ENCODE peak calls at places on chromosome 11, in six cellular contexts. H, E, S, I, N and T are unnamed samples.

GRCh38 chr11:28347351-28347750 is 239.2 kb downstream of the METTL15 start:
- DNase-seq in H (no peak), E (no peak), S (no peak), I (no peak), N (no peak), T (no peak)

GRCh38 chr11:9120659-9121350 is 29.4 kb upstream of the SCUBE2 start:
- DNase-seq in H (no peak), E (no peak), S (no peak), I (no peak), N (no peak), T (no peak)

GRCh38 chr11:18093946-18094345 is 11.9 kb downstream of the SAAL1 start:
- DNase-seq in H (no peak), E (no peak), S (no peak), I (no peak), N (no peak), T (no peak)

GRCh38 chr11:90414221-90414620 is 191.4 kb upstream of the CHORDC1 start:
- DNase-seq in H (no peak), E (no peak), S (no peak), I (no peak), N (no peak), T (no peak)

GRCh38 chr11:72519220-72519881 is 85.0 kb upstream of the CLPB start:
- DNase-seq in H (no peak), E (no peak), S (no peak), I (no peak), N (no peak), T (peak)

GRCh38 chr11:1760351-1761109 is 3.2 kb downstream of the CTSD start:
- DNase-seq in H (peak), E (no peak), S (no peak), I (peak), N (peak), T (peak)

GRCh38 chr11:124329787-124330478 is 9.9 kb upstream of the OR8D2 start:
- DNase-seq in H (no peak), E (no peak), S (no peak), I (no peak), N (no peak), T (no peak)

GRCh38 chr11:71996946-71997345 is 1.8 kb upstream of the IL18BP start:
- DNase-seq in H (no peak), E (no peak), S (no peak), I (peak), N (no peak), T (no peak)

GRCh38 chr11:12432507-12432906 is 55.1 kb downstream of the PARVA start:
- DNase-seq in H (no peak), E (no peak), S (no peak), I (no peak), N (no peak), T (no peak)

GRCh38 chr11:47856186-47856585 is 8.0 kb upstream of the NUP160 start:
- DNase-seq in H (no peak), E (no peak), S (no peak), I (no peak), N (no peak), T (no peak)

GRCh38 chr11:63869171-63869591 is 30.3 kb downstream of the MARK2 start:
- DNase-seq in H (no peak), E (no peak), S (no peak), I (no peak), N (no peak), T (no peak)

GRCh38 chr11:32723332-32723731 is 71.1 kb downstream of the CCDC73 start:
- DNase-seq in H (no peak), E (no peak), S (no peak), I (no peak), N (no peak), T (no peak)

GRCh38 chr11:112345708-112346107 is 85.0 kb upstream of the PLET1 start:
- DNase-seq in H (no peak), E (no peak), S (peak), I (peak), N (no peak), T (no peak)

GRCh38 chr11:118277312-118277711 is 13.2 kb upstream of the MPZL2 start:
- DNase-seq in H (no peak), E (no peak), S (no peak), I (no peak), N (no peak), T (no peak)